ENCODE peak calls at places on chromosomes 11 and 22, in six cellular contexts. D, J, A, O, G and F are unnamed samples.

GRCh38 chr11:74870485-74870884 is 78.4 kb downstream of the XRRA1 start:
- DNase-seq in A (no peak), O (no peak), D (no peak), J (peak; percentile 64), G (no peak), F (no peak)

GRCh38 chr11:15200696-15201095 is 86.0 kb downstream of the INSC start:
- DNase-seq in G (no peak), A (no peak), J (no peak), O (no peak), D (no peak), F (no peak)

GRCh38 chr11:35359321-35360058 is 59.9 kb downstream of the SLC1A2 start:
- DNase-seq in D (no peak), O (no peak), J (no peak), G (no peak), A (no peak), F (no peak)

GRCh38 chr11:45920531-45921477 is 1.7 kb upstream of the LARGE2 start:
- DNase-seq in J (no peak), A (no peak), O (peak; percentile 27), D (no peak), G (no peak), F (no peak)

GRCh38 chr11:134276396-134277175 is 407 bp downstream of the GLB1L3 start:
- DNase-seq in O (no peak), D (no peak), G (no peak), J (no peak), A (peak; percentile 31), F (no peak)

GRCh38 chr11:86769219-86769618 is 31.1 kb upstream of the PRSS23 start:
- DNase-seq in A (no peak), J (no peak), G (no peak), O (peak; percentile 62), D (no peak), F (no peak)

GRCh38 chr11:94794287-94795168 is 26.4 kb downstream of the AMOTL1 start:
- DNase-seq in A (no peak), D (peak; percentile 63), G (peak; percentile 14), J (peak; percentile 79), O (no peak), F (no peak)

GRCh38 chr11:45538363-45538762 is 127.1 kb downstream of the CHST1 start:
- DNase-seq in O (no peak), J (no peak), D (no peak), G (no peak), A (no peak), F (no peak)

GRCh38 chr22:24049211-24049610 is 38.1 kb downstream of the CABIN1 start:
- DNase-seq in A (no peak), D (no peak), G (no peak), O (no peak), J (no peak), F (no peak)

GRCh38 chr11:66619080-66619554 is 2.7 kb downstream of the RBM14 start:
- DNase-seq in J (peak; percentile 88), O (no peak), D (no peak), G (no peak), A (no peak), F (peak; percentile 36)

GRCh38 chr11:126544311-126545056 is 189.0 kb downstream of the ST3GAL4 start:
- DNase-seq in O (no peak), A (no peak), G (no peak), J (peak; percentile 1), D (no peak), F (no peak)

GRCh38 chr22:22461111-22461510 is 47.4 kb downstream of the ZNF280B start:
- DNase-seq in A (no peak), J (no peak), O (no peak), D (no peak), G (no peak), F (no peak)

GRCh38 chr22:29044657-29045176 is 16.9 kb downstream of the C22orf31 start:
- DNase-seq in O (no peak), G (no peak), D (no peak), A (no peak), J (no peak), F (no peak)

GRCh38 chr22:23032681-23033080 is 37.6 kb upstream of the GNAZ start:
- DNase-seq in O (no peak), D (no peak), G (no peak), J (no peak), A (no peak), F (no peak)